ENCODE peak calls at places on chromosomes 1 and 21, in seven cellular contexts. N is choroid plexus epithelial cell; Q is DMS 273 treated with DMSO at 0.1 percent for 48 hours; E is stimulated activated CD4-positive, alpha-beta T cell treated with anti-CD3 and anti-CD28 coated beads, TNF-alpha, amount 100 ng/mL, for 1 hour; B is GM12865; O is Jurkat, Clone E6-1; X is stimulated activated CD8-positive, alpha-beta memory T cell treated with anti-CD3 and anti-CD28 coated beads, Interleukin-15, amount 100 ng/mL, for 24 hours. W is an unnamed sample.

GRCh38 chr21:35335951-35336446 is 286.9 kb upstream of the RUNX1 start:
- DNase-seq in N (no peak), Q (no peak), E (no peak), B (no peak), O (no peak), X (no peak), W (no peak)

GRCh38 chr1:228455715-228456114 is 31.5 kb upstream of the RNF187 start:
- DNase-seq in N (peak), Q (no peak), E (no peak), B (no peak), O (no peak), X (no peak), W (no peak)

GRCh38 chr1:202809597-202810159 is 1.1 kb upstream of the PCAT6 start:
- DNase-seq in N (no peak), Q (no peak), E (no peak), B (no peak), O (no peak), X (no peak), W (no peak)

GRCh38 chr1:21232044-21232443 is 55.3 kb upstream of the EIF4G3 start:
- DNase-seq in N (peak), Q (peak), E (no peak), B (peak), O (peak), X (no peak), W (peak)

GRCh38 chr1:9592510-9593075 is 3.9 kb downstream of the TMEM201 start:
- DNase-seq in N (no peak), Q (no peak), E (no peak), B (no peak), O (no peak), X (no peak), W (no peak)

GRCh38 chr21:45513003-45513706 is 29.1 kb downstream of the SLC19A1 start:
- DNase-seq in N (no peak), Q (no peak), E (no peak), B (no peak), O (no peak), X (no peak), W (no peak)

GRCh38 chr21:41227357-41228005 is 59.5 kb downstream of the BACE2 start:
- DNase-seq in N (no peak), Q (no peak), E (no peak), B (no peak), O (peak), X (no peak), W (no peak)

GRCh38 chr1:169893645-169894423 is at the start of gene SCYL3:
- DNase-seq in N (peak), Q (peak), E (peak), B (peak), O (peak), X (peak), W (peak)

GRCh38 chr1:207316622-207317510 is 4.6 kb upstream of the CD55 start:
- DNase-seq in N (peak), Q (no peak), E (no peak), B (no peak), O (no peak), X (no peak), W (no peak)

GRCh38 chr1:7669559-7670208 is 101.4 kb upstream of the VAMP3 start:
- DNase-seq in N (peak), Q (peak), E (peak), B (peak), O (peak), X (peak), W (peak)

GRCh38 chr1:93007941-93008577 is 46.8 kb upstream of the DIPK1A start:
- DNase-seq in N (peak), Q (no peak), E (no peak), B (peak), O (no peak), X (no peak), W (peak)

GRCh38 chr1:59487335-59488031 is 190.6 kb downstream of the FGGY start:
- DNase-seq in N (peak), Q (no peak), E (no peak), B (no peak), O (no peak), X (no peak), W (no peak)

W was measured in AG08396.